ENCODE peak calls at places on chromosomes 11 and 22, in eight cellular contexts. M, L, G, J, K, H, C and X are unnamed samples.

GRCh38 chr22:40156001-40156516 is 21.7 kb upstream of the TNRC6B start:
- DNase-seq in H (peak; percentile 51), J (peak; percentile 33), G (no peak), M (peak; percentile 51), C (no peak), K (peak; percentile 68), L (peak; percentile 93), X (no peak)

GRCh38 chr11:11582261-11582701 is 39.5 kb downstream of the GALNT18 start:
- DNase-seq in C (no peak), H (peak; percentile 23), L (no peak), G (no peak), K (no peak), J (peak; percentile 62), M (no peak), X (no peak)

GRCh38 chr11:29616611-29617010 is 400.2 kb downstream of the KCNA4 start:
- DNase-seq in H (no peak), J (no peak), K (no peak), L (no peak), C (no peak), M (no peak), G (no peak), X (no peak)

GRCh38 chr11:77107950-77108349 is 5.3 kb downstream of the OMP start:
- DNase-seq in L (peak; percentile 60), J (peak; percentile 60), C (no peak), H (no peak), G (no peak), K (no peak), M (peak; percentile 36), X (no peak)

GRCh38 chr11:123195182-123196059 is at the start of gene CLMP:
- DNase-seq in G (peak; percentile 91), H (peak; percentile 83), C (no peak), K (no peak), L (no peak), J (no peak), M (no peak), X (no peak)

GRCh38 chr11:73265853-73266643 is 6.1 kb upstream of the P2RY6 start:
- DNase-seq in M (no peak), C (no peak), K (no peak), H (no peak), J (no peak), L (no peak), G (no peak), X (no peak)

GRCh38 chr11:68684385-68685356 is at the start of gene GAL:
- DNase-seq in J (no peak), G (peak; percentile 91), M (no peak), H (no peak), K (peak; percentile 85), L (no peak), C (no peak), X (no peak)

GRCh38 chr22:22463855-22464540 is 44.5 kb downstream of the ZNF280B start:
- DNase-seq in K (peak; percentile 97), L (peak; percentile 62), J (peak; percentile 54), G (peak; percentile 67), H (peak; percentile 79), C (no peak), M (peak; percentile 51), X (peak; percentile 56)

GRCh38 chr22:44497218-44497903 is 672 bp downstream of the RTL6 start:
- DNase-seq in H (peak; percentile 54), G (peak; percentile 64), J (peak; percentile 16), M (no peak), K (peak; percentile 5), C (no peak), L (no peak), X (no peak)

GRCh38 chr11:117177534-117178209 is 871 bp upstream of the SIDT2 start:
- DNase-seq in J (peak; percentile 14), C (no peak), K (no peak), M (no peak), L (no peak), H (no peak), G (no peak), X (no peak)

GRCh38 chr22:37090920-37091688 is 18.4 kb downstream of the TMPRSS6 start:
- DNase-seq in J (no peak), K (no peak), C (no peak), M (no peak), H (no peak), G (no peak), L (no peak), X (no peak)

GRCh38 chr11:47185305-47186075 is 744 bp downstream of the PACSIN3 start:
- DNase-seq in M (no peak), L (peak; percentile 86), K (no peak), J (peak; percentile 40), H (peak; percentile 87), G (peak; percentile 63), C (no peak), X (no peak)

GRCh38 chr22:43411040-43411919 is 534 bp upstream of the MPPED1 start:
- DNase-seq in H (no peak), L (no peak), M (no peak), C (no peak), J (no peak), K (no peak), G (peak; percentile 73), X (no peak)

GRCh38 chr11:33027233-33027632 is 11.6 kb downstream of the DEPDC7 start:
- DNase-seq in K (no peak), M (no peak), J (no peak), C (no peak), H (no peak), L (no peak), G (no peak), X (no peak)

DNA sequence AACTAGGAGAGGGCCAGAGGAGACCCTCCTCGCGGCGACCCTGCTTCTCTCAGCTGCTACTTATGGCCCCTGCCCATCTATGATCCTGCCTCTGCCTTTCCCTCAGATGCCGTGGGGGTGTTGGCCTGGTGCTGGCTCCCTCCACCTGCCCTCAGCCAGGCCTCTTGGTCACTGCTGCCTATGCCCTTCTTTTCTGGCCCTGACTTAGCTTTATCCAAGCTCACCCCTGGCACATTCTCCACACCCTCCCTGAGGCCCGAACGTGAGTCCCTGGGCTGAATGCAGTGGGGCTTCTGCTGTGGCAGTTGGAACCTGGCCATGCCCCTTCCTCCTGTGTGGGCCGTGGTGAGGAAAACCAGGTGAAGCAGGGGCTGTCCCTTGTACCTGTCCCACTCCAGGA is 19.8 kb upstream of the SUSD2 start:
- DNase-seq in C (no peak), J (no peak), L (no peak), M (no peak), H (no peak), G (no peak), K (no peak), X (no peak)
- H3K9ac ChIP-seq in C (no peak overlapping the region), J (no peak overlapping the region), L (no peak overlapping the region), M (no peak overlapping the region), H (no peak overlapping the region), G (no peak overlapping the region), K (peak overlapping the region; percentile 35), X (no peak overlapping the region)

DNA sequence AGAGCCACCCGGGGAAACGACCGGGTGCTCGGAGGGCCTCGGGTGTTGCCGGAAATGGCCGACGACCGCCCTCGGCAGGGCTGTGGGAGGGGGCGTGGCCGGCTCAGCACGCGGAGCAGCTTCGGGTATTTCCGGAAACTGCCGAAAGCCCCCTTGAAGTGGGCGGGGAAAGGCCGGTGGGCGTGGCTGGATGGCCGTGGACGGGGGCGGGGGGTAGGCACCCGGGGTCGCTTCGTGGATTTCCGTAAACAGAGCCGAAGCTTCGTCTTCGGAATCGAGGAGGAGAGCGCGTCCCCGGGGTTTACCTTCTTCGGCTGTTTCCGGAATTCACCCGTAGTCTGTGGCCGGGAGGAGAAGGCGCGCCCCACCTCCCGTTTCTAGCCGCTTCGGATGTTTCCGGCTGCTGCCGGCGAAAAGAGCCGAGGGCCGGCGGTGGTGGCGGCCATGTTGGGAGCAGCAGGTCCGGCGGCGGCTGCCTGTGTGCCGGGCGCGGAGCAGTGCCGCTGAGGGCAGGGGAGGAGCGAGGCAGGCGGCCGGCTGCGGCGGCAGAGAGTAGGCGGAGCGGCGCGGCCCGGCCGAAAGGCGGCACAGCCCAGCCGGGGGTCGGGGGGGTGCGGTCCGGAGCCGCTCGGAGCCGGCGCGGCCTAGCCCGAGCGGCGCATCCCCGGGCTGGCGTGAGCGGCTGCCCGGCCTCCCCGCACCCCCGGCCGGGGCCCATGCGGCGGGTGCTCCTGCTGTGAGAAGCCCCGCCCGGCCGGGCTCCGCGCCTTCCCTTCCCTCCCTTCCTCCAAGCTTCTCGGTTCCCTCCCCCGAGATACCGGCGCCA is at the start of gene MARK2:
- DNase-seq in J (peak; percentile 96), C (peak; percentile 77), K (peak; percentile 99), H (peak; percentile 100), G (peak; percentile 98), M (peak; percentile 97), L (peak; percentile 95), X (peak; percentile 94)
- TF ChIP-seq POLR2AphosphoS5 in J (peak; percentile 83), C (peak; percentile 14), K (peak; percentile 55), H (no peak), G (peak; percentile 87), M (peak; percentile 72), L (peak; percentile 42), X (peak; percentile 75)

GRCh38 chr11:27317751-27318150 is 45.3 kb downstream of the CCDC34 start:
- DNase-seq in H (no peak), M (peak; percentile 15), L (no peak), K (peak; percentile 28), G (no peak), C (no peak), J (no peak), X (no peak)
- H3K9ac ChIP-seq in H (no peak overlapping the region), M (no peak overlapping the region), L (no peak overlapping the region), K (no peak overlapping the region), G (no peak overlapping the region), C (no peak overlapping the region), J (no peak overlapping the region), X (no peak overlapping the region)

GRCh38 chr11:114166897-114167323 is 107.4 kb downstream of the ZBTB16 start:
- DNase-seq in K (no peak), L (no peak), H (no peak), G (no peak), C (no peak), M (no peak), J (peak; percentile 89), X (peak; percentile 95)
- TF ChIP-seq POLR2AphosphoS5 in K (no peak), L (no peak), H (no peak), G (no peak), C (no peak), M (peak; percentile 39), J (peak; percentile 64), X (peak; percentile 72)

DNA sequence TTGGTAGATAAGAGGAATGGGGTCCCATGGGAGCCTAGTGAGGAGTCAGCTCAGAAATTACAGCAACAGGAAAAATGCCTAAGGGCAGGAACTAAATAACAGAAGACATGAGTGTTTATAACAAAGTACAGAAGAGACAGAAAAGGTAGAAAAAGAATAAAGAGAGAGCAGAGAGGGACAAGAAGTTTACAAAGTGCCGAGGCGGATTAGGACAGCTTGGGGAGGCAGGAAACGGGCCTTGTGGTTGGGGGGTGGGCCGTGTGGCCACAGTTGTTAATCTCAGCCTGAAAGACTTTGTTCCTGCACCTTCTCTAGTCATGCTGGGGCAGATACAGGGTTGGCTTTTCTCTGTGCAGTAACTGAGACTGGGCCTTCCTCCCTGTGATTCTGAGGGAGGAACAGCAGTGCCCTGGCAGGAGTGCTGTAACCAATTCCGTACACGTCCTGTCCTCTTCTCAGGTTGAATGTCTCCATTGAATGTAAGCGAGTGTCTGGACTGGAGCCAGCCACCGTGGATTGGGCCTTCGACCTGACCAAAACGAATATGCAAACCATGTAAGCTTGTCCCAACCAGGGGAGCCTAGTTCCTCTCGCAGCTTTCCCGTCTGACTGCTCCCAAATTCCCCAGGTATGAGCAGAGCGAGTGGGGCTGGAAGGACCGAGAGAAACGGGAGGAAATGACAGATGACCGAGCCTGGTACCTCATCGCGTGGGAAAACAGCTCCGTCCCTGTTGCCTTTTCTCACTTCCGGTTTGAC is 13.2 kb downstream of the NAA40 start:
- DNase-seq in H (no peak), M (no peak), K (no peak), G (no peak), L (no peak), J (no peak), C (peak; percentile 65), X (no peak)
- H3K9ac ChIP-seq in H (no peak overlapping the region), M (no peak overlapping the region), K (peak overlapping the region; percentile 14), G (no peak overlapping the region), L (no peak overlapping the region), J (no peak overlapping the region), C (peak overlapping the region; percentile 85), X (no peak overlapping the region)